ENCODE peak calls at places on chromosomes 5 and 9, in seven cellular contexts. M is hepatic stellate cell, Z is cerebellar cortex, Q is NCI-H2081, U is KG1, B is natural killer cell, L is WERI-Rb-1. X is an unnamed sample.

GRCh38 chr5:174816858-174817257 is 92.5 kb downstream of the MSX2 start:
- DNase-seq in M (no peak), Z (no peak), Q (no peak), U (no peak), B (no peak), L (no peak), X (no peak)

GRCh38 chr5:77282337-77283027 is 72.0 kb downstream of the PDE8B start:
- DNase-seq in M (peak; percentile 35), Z (no peak), Q (peak; percentile 13), U (no peak), B (no peak), L (no peak), X (no peak)

GRCh38 chr9:136052433-136052880 is 42.6 kb downstream of the NACC2 start:
- DNase-seq in M (peak; percentile 55), Z (peak; percentile 28), Q (no peak), U (no peak), B (no peak), L (no peak), X (no peak)

GRCh38 chr5:179278546-179278945 is 66.7 kb downstream of the ADAMTS2 start:
- DNase-seq in M (no peak), Z (no peak), Q (no peak), U (no peak), B (no peak), L (no peak), X (no peak)

GRCh38 chr5:101260857-101261256 is 357.8 kb upstream of the ST8SIA4 start:
- DNase-seq in M (no peak), Z (no peak), Q (no peak), U (no peak), B (no peak), L (no peak), X (no peak)

GRCh38 chr5:145937432-145938250 is 1.3 kb downstream of the SH3RF2 start:
- DNase-seq in M (no peak), Z (peak; percentile 51), Q (no peak), U (no peak), B (no peak), L (no peak), X (peak; percentile 20)

GRCh38 chr9:130446111-130446861 is 1.5 kb downstream of the ASS1 start:
- DNase-seq in M (peak; percentile 75), Z (peak; percentile 67), Q (no peak), U (no peak), B (no peak), L (peak; percentile 80), X (no peak)

GRCh38 chr9:114487607-114488300 is 17.5 kb downstream of the WHRN start:
- DNase-seq in M (peak; percentile 75), Z (peak; percentile 66), Q (peak; percentile 79), U (peak; percentile 53), B (peak; percentile 38), L (peak; percentile 84), X (no peak)